ENCODE peak calls at places on chromosomes 11 and 22, in four cellular contexts. I, S, B and L are unnamed samples.

GRCh38 chr11:63905179-63905578 is 11.8 kb downstream of the RCOR2 start:
- DNase-seq in S (no peak), B (no peak), I (no peak), L (no peak)

GRCh38 chr11:111472228-111472627 is 40.0 kb downstream of the BTG4 start:
- DNase-seq in I (no peak), B (no peak), S (no peak), L (no peak)

GRCh38 chr11:65116370-65117205 is 913 bp downstream of the ZNHIT2 start:
- DNase-seq in I (peak; percentile 34), S (peak; percentile 85), B (no peak), L (no peak)

GRCh38 chr22:43743131-43743530 is 69.0 kb downstream of the EFCAB6 start:
- DNase-seq in S (no peak), B (no peak), I (peak; percentile 70), L (no peak)

GRCh38 chr11:1563697-1564534 is 8.2 kb downstream of the DUSP8 start:
- DNase-seq in S (no peak), I (no peak), B (no peak), L (no peak)

GRCh38 chr11:42967653-42968052 is 344.1 kb upstream of the API5 start:
- DNase-seq in I (no peak), B (no peak), S (no peak), L (no peak)

GRCh38 chr11:117885777-117886176 is 9.3 kb upstream of the FXYD6 start:
- DNase-seq in I (no peak), B (no peak), S (no peak), L (no peak)

GRCh38 chr11:78432058-78432515 is 14.5 kb upstream of the GAB2 start:
- DNase-seq in S (no peak), B (no peak), I (peak; percentile 46), L (no peak)

GRCh38 chr22:50470491-50470890 is 4.3 kb downstream of the SBF1 start:
- DNase-seq in S (no peak), I (no peak), B (no peak), L (no peak)

GRCh38 chr11:71420455-71421241 is 27.5 kb downstream of the DHCR7 start:
- DNase-seq in S (no peak), B (peak; percentile 56), I (peak; percentile 67), L (no peak)

GRCh38 chr11:20355221-20356219 is 8.0 kb upstream of the HTATIP2 start:
- DNase-seq in B (peak; percentile 54), S (no peak), I (peak; percentile 51), L (no peak)

GRCh38 chr11:123382555-123383074 is 47.5 kb upstream of the GRAMD1B start:
- DNase-seq in S (no peak), B (no peak), I (no peak), L (no peak)

GRCh38 chr11:31871310-31872073 is 60.4 kb upstream of the PAX6 start:
- DNase-seq in B (no peak), S (no peak), I (no peak), L (no peak)

GRCh38 chr11:72824811-72825505 is 10.7 kb downstream of the ATG16L2 start:
- DNase-seq in I (no peak), S (no peak), B (no peak), L (no peak)

GRCh38 chr22:23530106-23530505 is 50.0 kb downstream of the IGLL1 start:
- DNase-seq in B (no peak), I (no peak), S (peak; percentile 15), L (no peak)

GRCh38 chr11:17328856-17329490 is 22.6 kb upstream of the NCR3LG1 start:
- DNase-seq in B (no peak), I (no peak), S (no peak), L (no peak)

GRCh38 chr11:47348859-47349258 is 3.6 kb downstream of the MYBPC3 start:
- DNase-seq in B (peak; percentile 32), S (no peak), I (no peak), L (no peak)
- TF ChIP-seq CTCF in B (peak; percentile 48), S (no peak), I (no peak), L (peak; percentile 7)

GRCh38 chr11:11618973-11619435 is 2.8 kb downstream of the GALNT18 start:
- DNase-seq in S (no peak), I (peak; percentile 26), B (no peak), L (no peak)
- TF ChIP-seq CTCF in S (no peak), I (no peak), B (peak; percentile 58), L (no peak)

DNA sequence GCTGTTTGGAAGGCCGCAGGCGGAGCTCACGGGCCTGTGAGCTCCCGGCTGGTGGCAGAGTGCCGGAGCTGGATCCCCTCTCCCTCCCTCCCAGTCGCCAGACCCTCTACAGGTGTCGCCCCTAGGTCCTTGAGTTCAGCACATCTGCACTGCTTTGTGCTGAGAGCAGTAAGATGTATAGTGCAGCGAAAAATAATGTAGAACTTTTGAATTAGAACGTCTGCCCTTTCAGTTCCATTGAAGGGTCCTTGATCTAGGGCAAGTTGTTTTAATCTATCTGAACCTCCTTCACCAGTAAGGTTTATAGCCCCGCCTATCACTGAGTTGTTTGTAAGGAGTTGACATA is 389 bp downstream of the ANKRD49 start:
- DNase-seq in B (no peak), I (no peak), S (no peak), L (no peak)
- TF ChIP-seq CTCF in B (no peak), I (no peak), S (no peak), L (no peak)

GRCh38 chr11:94342250-94342649 is 37.9 kb downstream of the IZUMO1R start:
- DNase-seq in B (peak; percentile 36), S (no peak), I (no peak), L (no peak)
- TF ChIP-seq CTCF in B (no peak), S (no peak), I (no peak), L (no peak)

GRCh38 chr11:62233730-62234129 is 8.3 kb upstream of the SCGB1D2 start:
- DNase-seq in S (no peak), I (no peak), B (no peak), L (no peak)
- TF ChIP-seq CTCF in S (no peak), I (no peak), B (peak; percentile 48), L (peak; percentile 27)

GRCh38 chr11:128643661-128644060 is 50.2 kb upstream of the FLI1 start:
- DNase-seq in I (no peak), S (no peak), B (no peak), L (no peak)
- TF ChIP-seq CTCF in I (no peak), S (no peak), B (no peak), L (no peak)

DNA sequence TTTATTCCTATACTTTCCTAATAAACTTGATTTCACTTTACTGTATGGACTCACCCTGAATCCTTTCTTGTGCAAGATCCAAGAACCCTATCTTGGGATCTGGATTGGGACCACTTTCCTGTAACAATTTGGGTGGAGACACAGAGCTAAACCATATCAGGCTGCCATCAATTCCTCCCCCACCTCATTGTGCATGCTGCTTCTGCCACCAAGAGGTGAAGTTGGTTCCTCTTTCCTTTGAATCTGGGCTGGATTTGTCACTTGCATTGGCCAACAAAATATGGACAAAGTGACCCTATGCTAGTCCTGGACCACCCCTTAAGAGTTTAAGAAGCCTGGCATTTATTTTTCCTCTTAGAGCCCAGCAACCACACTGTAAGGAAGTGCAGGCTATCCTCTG is 39.4 kb upstream of the CEP295 start:
- DNase-seq in S (no peak), I (no peak), B (no peak), L (no peak)
- TF ChIP-seq CTCF in S (no peak), I (no peak), B (peak; percentile 17), L (peak; percentile 26)